ENCODE peak calls at places on chromosomes 13 and 19, in five cellular contexts. L, A, E, S and N are unnamed samples.

GRCh38 chr19:42214810-42215209 is 2.7 kb downstream of the DEDD2 start:
- DNase-seq in S (no peak), L (no peak), E (no peak), A (no peak), N (no peak)

GRCh38 chr19:22260499-22260898 is 25.7 kb upstream of the ZNF729 start:
- DNase-seq in S (no peak), A (no peak), E (no peak), L (no peak), N (no peak)

GRCh38 chr19:17673937-17674799 is 14.0 kb downstream of the UNC13A start:
- DNase-seq in E (no peak), A (peak; percentile 54), L (no peak), S (no peak), N (no peak)

GRCh38 chr13:100552755-100553154 is 35.8 kb downstream of the GGACT start:
- DNase-seq in L (no peak), S (no peak), A (no peak), E (no peak), N (no peak)

GRCh38 chr13:114339779-114340534 is 25.7 kb downstream of the CHAMP1 start:
- DNase-seq in S (no peak), A (peak; percentile 70), E (peak; percentile 22), L (no peak), N (no peak)

GRCh38 chr19:54436561-54437229 is 12.3 kb upstream of the LENG8 start:
- DNase-seq in S (no peak), A (no peak), E (no peak), L (no peak), N (no peak)

GRCh38 chr13:22047785-22048104 is 376.9 kb downstream of the FGF9 start:
- DNase-seq in A (no peak), L (no peak), E (no peak), S (no peak), N (no peak)

GRCh38 chr19:50478901-50479715 is 2.5 kb upstream of the GARIN5A start:
- DNase-seq in A (no peak), E (peak; percentile 81), S (peak; percentile 84), L (no peak), N (peak; percentile 75)

GRCh38 chr13:30504081-30504480 is 38.3 kb upstream of the HMGB1 start:
- DNase-seq in A (no peak), E (no peak), S (peak; percentile 58), L (peak; percentile 16), N (no peak)

GRCh38 chr13:41004875-41005693 is 14.0 kb downstream of the ELF1 start:
- DNase-seq in S (peak; percentile 26), E (no peak), A (no peak), L (peak; percentile 79), N (no peak)

GRCh38 chr13:60869225-60869624 is 472.2 kb downstream of the TDRD3 start:
- DNase-seq in E (no peak), A (no peak), S (no peak), L (no peak), N (no peak)

GRCh38 chr19:13118424-13119193 is 545 bp downstream of the NACC1 start:
- DNase-seq in A (peak; percentile 83), S (peak; percentile 95), L (no peak), E (peak; percentile 50), N (peak; percentile 63)

GRCh38 chr19:2702170-2703076 is at the start of gene GNG7:
- DNase-seq in A (peak; percentile 100), E (peak; percentile 78), S (peak; percentile 100), L (no peak), N (peak; percentile 99)

GRCh38 chr13:33016414-33017409 is at the start of gene KL:
- DNase-seq in A (peak; percentile 79), S (no peak), E (no peak), L (no peak), N (peak; percentile 36)

GRCh38 chr19:42989851-42990250 is 36.4 kb downstream of the PSG11 start:
- DNase-seq in S (no peak), E (no peak), L (no peak), A (no peak), N (no peak)

GRCh38 chr19:2823646-2824045 is 4.0 kb downstream of the ZNF554 start:
- DNase-seq in A (no peak), S (no peak), E (no peak), L (no peak), N (no peak)

GRCh38 chr13:90701264-90701663 is 646.2 kb upstream of the MIR17HG start:
- DNase-seq in A (no peak), L (no peak), S (no peak), E (no peak), N (no peak)

GRCh38 chr13:25910243-25910642 is 141.6 kb downstream of the SHISA2 start:
- DNase-seq in L (no peak), A (no peak), S (no peak), E (no peak), N (no peak)

GRCh38 chr19:55836340-55836739 is at the start of gene NLRP4:
- DNase-seq in A (no peak), L (no peak), S (peak; percentile 48), E (no peak), N (no peak)

GRCh38 chr13:19072543-19072942 is 109.1 kb downstream of the TUBA3C start:
- DNase-seq in A (no peak), S (no peak), E (no peak), L (no peak), N (no peak)

GRCh38 chr13:38803566-38803965 is 116.7 kb downstream of the FREM2 start:
- DNase-seq in S (no peak), A (no peak), L (no peak), E (no peak), N (no peak)

GRCh38 chr13:44096906-44097305 is 217.2 kb downstream of the LACC1 start:
- DNase-seq in A (no peak), E (no peak), S (no peak), L (no peak), N (no peak)

GRCh38 chr13:21901772-21902708 is 231.2 kb downstream of the FGF9 start:
- DNase-seq in E (peak; percentile 12), L (no peak), A (no peak), S (no peak), N (no peak)

GRCh38 chr13:70090036-70090723 is 17.4 kb upstream of the ATXN8OS start:
- DNase-seq in E (no peak), S (no peak), A (no peak), L (no peak), N (no peak)

GRCh38 chr13:70088926-70089325 is 18.7 kb upstream of the ATXN8OS start:
- DNase-seq in E (no peak), S (no peak), L (no peak), A (no peak), N (no peak)

DNA sequence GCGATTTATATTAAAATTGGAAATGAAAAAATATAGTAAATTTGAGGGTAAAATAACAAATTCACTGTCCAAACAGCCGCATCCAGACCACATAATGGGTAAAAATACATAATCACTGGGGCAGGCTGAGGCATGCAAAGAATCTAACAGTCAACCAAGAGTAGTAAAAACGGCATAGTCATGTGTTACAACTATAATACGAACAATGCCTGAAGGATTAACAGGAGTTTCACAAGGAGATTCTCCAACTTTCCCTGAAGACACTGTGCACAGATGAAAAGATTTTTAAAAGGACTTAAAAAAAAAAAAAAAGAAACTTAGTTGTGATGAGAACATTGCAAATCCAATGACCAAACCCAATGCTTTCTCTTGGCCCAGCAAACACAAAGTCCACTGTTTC is 20.4 kb upstream of the ATXN8OS start:
- DNase-seq in E (no peak), L (no peak), A (no peak), S (no peak), N (no peak)
- TF ChIP-seq FOXM1 in E (no peak), L (no peak), A (no peak), S (no peak), N (no peak)

DNA sequence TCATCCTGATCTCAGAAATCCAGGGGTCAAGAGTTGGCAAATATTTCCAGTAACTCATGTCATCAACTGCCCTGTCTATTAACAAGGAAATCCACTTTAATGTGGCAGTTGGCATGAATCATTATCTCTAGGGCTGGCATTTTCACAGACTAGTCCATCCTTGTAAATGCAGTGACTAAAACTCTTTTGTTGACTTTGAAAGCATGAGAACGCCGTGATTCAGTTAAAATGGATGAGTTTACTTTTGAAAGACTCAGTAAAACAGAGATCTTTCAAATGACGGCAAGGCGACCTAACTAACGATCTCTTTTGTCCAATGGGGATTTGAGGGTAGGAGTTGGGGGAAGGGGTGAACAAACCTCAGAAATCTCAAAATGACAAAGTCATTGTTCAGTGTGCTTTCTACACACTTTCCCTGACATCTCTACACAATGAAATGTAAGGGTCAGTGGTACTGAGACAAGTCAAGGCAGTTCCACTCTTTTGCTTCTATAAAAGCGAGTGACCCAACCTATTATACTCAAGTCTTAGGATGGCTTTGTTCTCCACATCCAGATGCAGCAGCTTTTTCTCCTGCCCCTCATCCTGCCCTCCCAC is 200.6 kb downstream of the ABCC4 start:
- DNase-seq in L (peak; percentile 21), A (no peak), E (peak; percentile 41), S (no peak), N (no peak)
- TF ChIP-seq FOXM1 in L (no peak), A (peak; percentile 95), E (no peak), S (no peak), N (no peak)

DNA sequence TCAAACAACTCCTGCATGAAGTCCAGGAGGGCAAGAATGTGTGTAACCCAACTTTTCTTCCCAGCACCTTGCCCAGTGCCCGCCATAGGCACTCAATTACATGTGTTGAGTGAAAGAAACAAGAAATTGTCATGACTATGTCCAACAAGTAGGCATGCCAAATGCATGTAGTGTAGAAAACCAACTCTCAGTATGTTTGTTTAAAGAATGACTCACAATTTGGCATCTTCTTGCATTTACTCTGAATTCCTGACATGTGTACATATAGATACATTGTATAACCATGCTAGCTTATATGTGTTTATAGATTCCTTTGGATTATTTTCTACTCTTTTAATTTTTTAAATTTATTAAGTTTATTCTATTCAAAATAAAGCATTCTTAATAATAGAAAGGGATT is 305.0 kb downstream of the EFNB2 start:
- DNase-seq in E (no peak), L (no peak), S (no peak), A (no peak), N (no peak)
- TF ChIP-seq FOXM1 in E (no peak), L (no peak), S (no peak), A (no peak), N (no peak)

GRCh38 chr19:7986321-7987083 is 18.9 kb downstream of the ELAVL1 start:
- DNase-seq in S (no peak), E (no peak), L (no peak), A (no peak), N (no peak)
- TF ChIP-seq FOXM1 in S (no peak), E (no peak), L (no peak), A (no peak), N (no peak)

DNA sequence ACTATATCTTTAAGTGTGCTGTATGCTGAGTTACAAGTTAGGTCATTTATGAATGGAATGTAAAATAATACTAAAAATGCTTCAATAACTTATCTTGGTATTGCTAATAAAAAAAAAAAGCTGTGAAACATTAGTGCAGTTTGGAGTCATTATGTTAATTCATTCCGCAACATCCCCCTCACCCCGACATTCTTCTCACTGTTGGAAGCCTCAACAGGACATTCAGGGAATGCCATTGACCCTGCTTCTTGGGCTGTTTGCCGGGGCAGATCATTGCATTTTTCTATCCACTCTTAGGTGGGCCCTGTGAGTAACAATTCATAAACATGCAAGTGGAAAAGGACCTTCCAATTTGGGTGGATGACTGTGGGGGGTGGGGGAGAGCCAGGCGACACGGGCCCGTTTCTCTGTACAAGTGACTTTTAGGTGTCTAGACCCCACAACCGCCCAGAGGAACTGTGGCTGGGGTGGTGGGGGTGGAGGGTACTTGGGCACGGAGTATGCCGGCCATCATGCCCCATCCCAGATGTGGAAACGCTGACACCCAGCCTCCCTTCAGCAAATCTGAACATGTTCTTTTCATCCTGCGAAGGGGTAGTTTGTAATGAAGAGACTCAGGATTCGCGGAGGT is 185.9 kb downstream of the ZNF536 start:
- DNase-seq in E (no peak), A (no peak), S (no peak), L (no peak), N (no peak)
- TF ChIP-seq FOXM1 in E (no peak), A (no peak), S (no peak), L (no peak), N (no peak)

GRCh38 chr19:51771369-51771768 is 10.4 kb downstream of the FPR2 start:
- DNase-seq in S (no peak), L (no peak), E (no peak), A (no peak), N (no peak)
- TF ChIP-seq FOXM1 in S (no peak), L (no peak), E (no peak), A (no peak), N (no peak)